ENCODE peak calls at places on chromosome 10, in four cellular contexts. X is thoracic aorta, N is left ventricle myocardium inferior, K is cardiac muscle cell. D is an unnamed sample.
A peak's percentile ranks its signal among the peaks of the same experiment; 100 is the strongest.

GRCh38 chr10:103966671-103967432 is at the start of gene SLK:
- DNase-seq in K (peak; percentile 89), N (peak; percentile 85), X (peak; percentile 11), D (peak; percentile 80)

GRCh38 chr10:110150981-110151380 is 56.4 kb upstream of the MXI1 start:
- DNase-seq in N (no peak), X (no peak), K (no peak), D (no peak)

GRCh38 chr10:103542764-103543616 is 49.5 kb downstream of the NEURL1 start:
- DNase-seq in X (no peak), N (no peak), K (peak; percentile 67), D (no peak)

GRCh38 chr10:69845574-69846251 is 44.0 kb downstream of the COL13A1 start:
- DNase-seq in N (peak; percentile 62), X (no peak), K (peak; percentile 58), D (no peak)

GRCh38 chr10:97849491-97850402 is at the start of gene GOLGA7B:
- DNase-seq in K (peak; percentile 55), N (peak; percentile 18), X (no peak), D (no peak)

GRCh38 chr10:132547421-132547861 is 9.9 kb downstream of the INPP5A start:
- DNase-seq in K (no peak), N (peak; percentile 13), X (no peak), D (no peak)

GRCh38 chr10:65017523-65017922 is 1496.3 kb downstream of the REEP3 start:
- DNase-seq in K (no peak), N (no peak), X (no peak), D (no peak)

GRCh38 chr10:123027861-123028260 is 19.1 kb downstream of the ACADSB start:
- DNase-seq in N (no peak), K (no peak), X (no peak), D (no peak)

GRCh38 chr10:30819306-30820190 is 190.0 kb upstream of the LYZL2 start:
- DNase-seq in N (no peak), K (peak; percentile 72), X (no peak), D (no peak)
- H3K4me1 ChIP-seq in N (peaks cover 27% of the 10 kb centered on the region), K (peaks cover 62% of the 10 kb centered on the region), X (peaks cover 16% of the 10 kb centered on the region), D (no peaks in the 10 kb centered on the region)

GRCh38 chr10:31315453-31315852 is 3.6 kb upstream of the ZEB1 start:
- DNase-seq in K (peak; percentile 49), N (no peak), X (no peak), D (no peak)
- TF ChIP-seq CTCF in K (no peak), N (no peak), X (no peak), D (no peak)

GRCh38 chr10:76178561-76179292 is 747.3 kb downstream of the LRMDA start:
- DNase-seq in X (no peak), N (no peak), K (no peak), D (no peak)

GRCh38 chr10:76179806-76180205 is 748.4 kb downstream of the LRMDA start:
- DNase-seq in N (no peak), X (no peak), K (no peak), D (no peak)

GRCh38 chr10:76185476-76186255 is 754.2 kb downstream of the LRMDA start:
- DNase-seq in X (no peak), K (no peak), N (no peak), D (no peak)

DNA sequence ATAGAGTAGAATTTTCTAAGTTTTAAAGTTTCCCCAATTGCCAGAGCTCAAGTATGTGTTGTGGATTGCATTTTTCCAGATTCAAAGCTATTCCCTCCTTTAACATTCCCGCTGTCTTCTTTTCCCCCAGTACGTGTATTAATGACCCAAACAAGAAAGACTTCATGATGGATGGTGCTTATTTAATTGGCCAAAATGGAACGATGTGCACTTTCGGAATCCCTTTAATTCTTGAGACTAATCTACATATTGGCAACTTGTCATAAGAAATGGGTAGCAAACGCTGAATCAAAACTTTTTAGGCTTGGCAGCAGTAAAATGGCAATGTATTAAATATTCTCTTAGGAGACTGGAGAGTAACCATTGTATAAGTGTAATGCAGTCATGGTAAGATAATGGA is 753.2 kb downstream of the LRMDA start:
- DNase-seq in X (no peak), K (no peak), N (no peak), D (no peak)
- H3K27me3 ChIP-seq in X (no peaks in the 10 kb centered on the region), K (no peaks in the 10 kb centered on the region), N (no peaks in the 10 kb centered on the region), D (no peaks in the 10 kb centered on the region)

GRCh38 chr10:119598397-119598796 is 1.6 kb upstream of the TIAL1 start:
- DNase-seq in N (no peak), K (no peak), X (no peak), D (no peak)
- H3K4me1 ChIP-seq in N (peaks cover 42% of the 10 kb centered on the region), K (peaks cover 17% of the 10 kb centered on the region), X (peaks cover 14% of the 10 kb centered on the region), D (peaks cover 30% of the 10 kb centered on the region)

GRCh38 chr10:62377026-62377415 is 2.9 kb downstream of the ZNF365 start:
- DNase-seq in K (no peak), X (no peak), N (no peak), D (no peak)

GRCh38 chr10:62373639-62373994 is 552 bp upstream of the ZNF365 start:
- DNase-seq in N (no peak), K (no peak), X (no peak), D (no peak)

GRCh38 chr10:62376064-62377025 is 2.2 kb downstream of the ZNF365 start:
- DNase-seq in X (no peak), N (no peak), K (no peak), D (no peak)

GRCh38 chr10:62374862-62375710 is 917 bp downstream of the ZNF365 start:
- DNase-seq in N (no peak), K (no peak), X (no peak), D (no peak)

DNA sequence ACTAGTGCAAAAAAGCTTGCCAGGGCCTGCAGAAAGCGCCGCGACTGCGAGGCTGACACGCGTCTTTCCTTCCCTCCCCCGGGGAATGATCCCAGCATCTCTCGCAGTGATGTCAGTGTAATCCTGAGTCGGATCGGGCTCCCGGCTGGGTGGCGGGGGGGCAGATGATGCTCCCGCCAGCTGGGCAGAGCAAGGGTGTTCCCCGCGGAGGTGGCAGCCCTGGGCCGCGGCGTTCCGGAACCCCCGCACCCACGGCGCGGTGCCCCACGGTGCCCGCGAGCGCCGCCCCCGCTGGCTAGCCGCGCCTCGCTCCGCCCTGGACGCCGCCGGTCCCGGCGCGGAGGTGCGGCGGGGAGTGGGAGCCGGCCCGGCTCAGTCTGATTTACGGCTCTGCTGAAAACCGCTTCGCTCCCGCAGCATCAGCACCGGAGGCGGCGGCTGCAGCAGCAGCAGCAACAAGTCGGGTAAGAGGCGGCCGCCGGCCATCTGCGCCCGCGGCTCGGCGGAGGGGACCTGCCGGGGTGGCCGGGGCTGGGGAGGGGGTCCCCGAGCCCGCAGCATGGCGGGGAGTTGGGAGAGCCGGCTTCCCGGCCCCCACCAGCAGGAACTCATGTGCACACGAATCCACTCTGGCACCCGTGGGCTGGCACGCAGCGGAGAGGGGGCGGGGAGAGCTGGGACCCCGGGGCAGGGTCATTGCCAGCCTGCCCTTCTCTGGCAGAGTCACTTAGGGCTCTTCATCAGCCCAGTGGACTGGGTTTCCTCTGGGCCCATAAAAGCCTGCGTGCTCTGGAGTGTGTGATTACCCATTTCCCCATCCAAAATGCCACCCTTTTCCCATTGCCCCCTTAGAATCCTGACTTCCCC is at the start of gene ZNF365:
- DNase-seq in K (peak; percentile 54), X (no peak), N (peak; percentile 16), D (no peak)
- TF ChIP-seq CTCF in K (no peak), X (no peak), N (no peak), D (no peak)

DNA sequence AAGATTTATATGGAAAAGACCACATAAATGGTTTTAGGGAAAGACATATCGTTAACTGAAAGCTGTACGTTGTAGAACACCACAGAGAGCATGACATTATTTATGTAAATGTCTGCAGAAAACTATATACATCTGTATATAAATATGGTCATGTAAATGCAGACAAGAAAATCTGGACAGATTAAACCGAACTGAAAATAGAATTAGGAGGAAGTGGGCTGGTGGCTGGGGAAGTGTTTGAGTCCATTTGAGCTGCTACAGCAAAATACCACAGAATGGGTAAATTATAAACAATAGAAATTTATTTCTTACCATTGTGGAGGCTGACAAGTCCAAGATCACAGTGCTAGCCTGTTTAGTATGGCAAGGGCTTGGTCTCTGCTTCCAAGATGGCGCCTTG is 56.3 kb upstream of the USP6NL start:
- DNase-seq in X (no peak), N (no peak), K (no peak), D (no peak)
- H3K27me3 ChIP-seq in X (no peaks in the 10 kb centered on the region), N (peaks cover 15% of the 10 kb centered on the region), K (no peaks in the 10 kb centered on the region), D (no peaks in the 10 kb centered on the region)

GRCh38 chr10:10758306-10758705 is 259.4 kb upstream of the CELF2 start:
- DNase-seq in K (no peak), N (peak; percentile 33), X (no peak), D (no peak)
- H3K4me1 ChIP-seq in K (no peaks in the 10 kb centered on the region), N (peaks cover 5% of the 10 kb centered on the region), X (no peaks in the 10 kb centered on the region), D (no peaks in the 10 kb centered on the region)

DNA sequence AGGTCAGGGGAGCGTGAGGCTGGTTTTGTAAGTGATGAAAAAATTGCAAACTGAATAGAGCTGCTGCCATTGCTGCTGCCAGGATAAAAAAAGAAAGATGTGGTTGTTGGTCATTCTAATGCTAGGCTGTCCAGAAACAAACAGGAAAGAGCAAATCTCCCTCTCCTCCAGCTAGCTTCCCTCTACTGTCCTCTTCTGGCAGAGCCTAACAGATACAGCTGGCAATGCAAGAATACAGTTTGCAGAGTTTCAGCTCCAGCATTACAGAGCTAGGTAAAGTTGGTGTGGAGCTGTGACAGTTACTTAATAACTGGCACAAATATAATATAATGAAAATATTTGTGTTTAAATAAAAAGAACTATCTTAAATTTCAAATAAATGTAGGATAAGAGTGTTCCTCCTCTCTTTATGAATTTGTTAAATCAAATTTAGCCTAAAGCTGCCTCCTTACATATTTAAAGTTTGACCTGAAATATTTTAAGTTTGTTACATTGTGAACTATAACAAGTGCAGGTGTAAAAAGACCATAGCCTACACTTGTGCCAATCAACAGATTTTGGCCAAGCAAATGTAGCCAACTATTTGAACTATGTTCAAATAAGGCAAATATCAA is 407.7 kb downstream of the SH2D4B start:
- DNase-seq in N (no peak), X (no peak), K (no peak), D (no peak)
- TF ChIP-seq CTCF in N (peak; percentile 61), X (peak; percentile 19), K (no peak), D (no peak)

DNA sequence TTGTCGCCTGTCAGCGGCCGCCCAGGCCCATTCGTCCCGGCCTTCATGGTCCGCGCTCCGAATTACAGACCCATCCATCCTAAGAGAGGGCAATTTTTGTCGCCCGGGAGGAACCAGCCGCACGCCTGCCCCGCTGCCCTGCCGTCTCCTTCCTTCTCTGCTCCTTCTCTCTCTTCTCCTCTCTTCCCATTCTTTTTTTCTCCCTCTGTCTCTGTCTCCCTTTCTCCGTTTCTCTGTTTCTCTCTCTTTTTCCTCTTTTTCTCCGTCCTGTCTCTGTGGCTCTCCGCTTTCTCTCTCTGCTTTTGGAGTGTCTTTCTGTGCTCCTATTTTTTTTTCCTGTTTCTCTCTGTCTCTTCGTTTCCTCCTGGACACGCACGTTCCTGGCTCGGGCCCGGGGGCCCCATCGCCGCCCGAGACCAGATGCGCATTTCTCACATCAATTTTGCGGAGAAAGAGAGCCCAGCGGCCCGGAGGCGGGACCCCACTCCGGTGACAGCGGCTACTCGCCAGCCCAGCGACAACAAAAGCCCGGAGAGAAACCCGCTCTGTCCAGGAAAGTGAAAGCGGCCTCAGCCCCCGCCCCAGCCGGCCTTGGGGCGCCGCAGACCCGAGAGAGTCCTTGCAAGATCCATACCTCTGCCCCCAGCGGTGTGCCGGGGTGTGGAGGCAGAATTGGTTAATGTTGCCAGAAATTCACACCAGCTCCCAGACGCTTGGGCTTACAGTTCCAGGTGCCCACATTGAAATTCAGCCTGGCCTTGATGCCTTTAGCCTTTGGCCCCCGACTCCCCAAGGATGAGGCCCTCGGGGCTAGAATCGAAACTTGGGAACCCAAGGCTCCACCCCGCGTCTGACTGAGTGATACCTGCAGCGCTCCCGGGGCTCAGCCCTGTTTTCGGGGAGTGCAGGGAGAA is 4.1 kb downstream of the LBX1 start:
- DNase-seq in X (no peak), N (no peak), K (no peak), D (no peak)
- H3K27me3 ChIP-seq in X (peaks cover 47% of the 10 kb centered on the region), N (peaks cover 100% of the 10 kb centered on the region), K (peaks cover 100% of the 10 kb centered on the region), D (peaks cover 55% of the 10 kb centered on the region)

D was measured in right atrium auricular region.